ENCODE peak calls at places on chromosome 12, in six cellular contexts. X is BJ; N is CD8-positive, alpha-beta memory T cell; Q is AG04449; Y is GM23338; H is mammary epithelial cell. T is an unnamed sample.

GRCh38 chr12:106085213-106085612 is 53.5 kb downstream of the NUAK1 start:
- DNase-seq in X (no peak), N (no peak), Q (no peak), Y (no peak), H (no peak), T (no peak)

GRCh38 chr12:108838194-108839010 is 19.0 kb downstream of the SSH1 start:
- DNase-seq in X (peak; percentile 100), N (peak; percentile 80), Q (peak; percentile 100), Y (peak; percentile 61), H (peak; percentile 99), T (peak; percentile 100)

GRCh38 chr12:42887657-42888056 is 298.1 kb upstream of the PRICKLE1 start:
- DNase-seq in X (no peak), N (no peak), Q (no peak), Y (no peak), H (no peak), T (no peak)

GRCh38 chr12:66164349-66164821 is 5.4 kb downstream of the TMBIM4 start:
- DNase-seq in X (no peak), N (no peak), Q (peak; percentile 10), Y (no peak), H (no peak), T (peak; percentile 18)

GRCh38 chr12:96883571-96883970 is 23.5 kb upstream of the NEDD1 start:
- DNase-seq in X (no peak), N (no peak), Q (no peak), Y (no peak), H (no peak), T (no peak)

GRCh38 chr12:128830505-128830893 is 6.7 kb upstream of the SLC15A4 start:
- DNase-seq in X (no peak), N (no peak), Q (no peak), Y (no peak), H (no peak), T (no peak)

GRCh38 chr12:114954626-114955025 is 270.7 kb upstream of the TBX3 start:
- DNase-seq in X (no peak), N (no peak), Q (no peak), Y (no peak), H (peak; percentile 5), T (no peak)

GRCh38 chr12:118304093-118304492 is 68.6 kb downstream of the TAOK3 start:
- DNase-seq in X (no peak), N (no peak), Q (no peak), Y (no peak), H (no peak), T (no peak)

GRCh38 chr12:52139579-52140062 is 52.2 kb downstream of the KRT80 start:
- DNase-seq in X (no peak), N (peak; percentile 49), Q (no peak), Y (peak; percentile 86), H (peak; percentile 53), T (no peak)

GRCh38 chr12:57603758-57604453 is 718 bp upstream of the DTX3 start:
- DNase-seq in X (peak; percentile 38), N (no peak), Q (no peak), Y (peak; percentile 75), H (peak; percentile 67), T (no peak)

GRCh38 chr12:3544296-3544965 is 53.4 kb downstream of the PRMT8 start:
- DNase-seq in X (no peak), N (no peak), Q (no peak), Y (no peak), H (no peak), T (no peak)

GRCh38 chr12:8566525-8566924 is 25.8 kb upstream of the CLEC4E start:
- DNase-seq in X (no peak), N (no peak), Q (no peak), Y (no peak), H (no peak), T (no peak)

GRCh38 chr12:116528067-116528466 is 31.1 kb upstream of the MAP1LC3B2 start:
- DNase-seq in X (no peak), N (no peak), Q (no peak), Y (no peak), H (peak; percentile 87), T (no peak)

GRCh38 chr12:109772622-109773321 is 59.1 kb downstream of the FAM222A start:
- DNase-seq in X (no peak), N (no peak), Q (no peak), Y (no peak), H (no peak), T (no peak)

GRCh38 chr12:575948-576612 is 87.2 kb downstream of the NINJ2 start:
- DNase-seq in X (no peak), N (peak; percentile 82), Q (no peak), Y (peak; percentile 79), H (peak; percentile 64), T (peak; percentile 37)

GRCh38 chr12:116520801-116521471 is 38.2 kb upstream of the MAP1LC3B2 start:
- DNase-seq in X (no peak), N (no peak), Q (no peak), Y (no peak), H (peak; percentile 73), T (peak; percentile 31)

GRCh38 chr12:125124320-125124966 is 59.2 kb downstream of the AACS start:
- DNase-seq in X (no peak), N (no peak), Q (no peak), Y (no peak), H (peak; percentile 17), T (no peak)

GRCh38 chr12:119868992-119869391 is 8.1 kb downstream of the CIT start:
- DNase-seq in X (no peak), N (no peak), Q (no peak), Y (no peak), H (peak; percentile 57), T (no peak)

GRCh38 chr12:131609762-131610161 is 101.1 kb upstream of the SFSWAP start:
- DNase-seq in X (no peak), N (no peak), Q (no peak), Y (no peak), H (no peak), T (no peak)

GRCh38 chr12:52628841-52629240 is 10.5 kb upstream of the KRT73 start:
- DNase-seq in X (no peak), N (no peak), Q (no peak), Y (no peak), H (no peak), T (no peak)

GRCh38 chr12:3551976-3552725 is 61.1 kb downstream of the PRMT8 start:
- DNase-seq in X (no peak), N (no peak), Q (no peak), Y (no peak), H (no peak), T (no peak)

GRCh38 chr12:92859650-92860386 is 69.3 kb downstream of the EEA1 start:
- DNase-seq in X (no peak), N (no peak), Q (no peak), Y (no peak), H (no peak), T (no peak)

GRCh38 chr12:4140607-4141301 is 132.8 kb upstream of the CCND2 start:
- DNase-seq in X (no peak), N (no peak), Q (no peak), Y (no peak), H (no peak), T (no peak)

GRCh38 chr12:123942277-123942653 is 30.4 kb downstream of the CCDC92 start:
- DNase-seq in X (peak; percentile 24), N (no peak), Q (peak; percentile 92), Y (no peak), H (peak; percentile 9), T (peak; percentile 86)

GRCh38 chr12:64385468-64385867 is 5.1 kb downstream of the C12orf56 start:
- DNase-seq in X (no peak), N (no peak), Q (no peak), Y (no peak), H (peak; percentile 82), T (no peak)

GRCh38 chr12:19140381-19141236 is 11.1 kb downstream of the PLEKHA5 start:
- DNase-seq in X (no peak), N (no peak), Q (no peak), Y (peak; percentile 25), H (no peak), T (no peak)

GRCh38 chr12:120710805-120711296 is 593 bp downstream of the UNC119B start:
- DNase-seq in X (no peak), N (peak; percentile 54), Q (no peak), Y (peak; percentile 60), H (peak; percentile 11), T (no peak)

GRCh38 chr12:51160814-51161459 is 12.0 kb downstream of the TFCP2 start:
- DNase-seq in X (no peak), N (no peak), Q (no peak), Y (no peak), H (no peak), T (peak; percentile 52)

GRCh38 chr12:95385246-95385645 is 88.7 kb upstream of the METAP2 start:
- DNase-seq in X (no peak), N (no peak), Q (no peak), Y (peak; percentile 12), H (peak; percentile 14), T (peak; percentile 67)
- H3K4me3 ChIP-seq in X (peak overlapping the region; percentile 33), N (no peak overlapping the region), Q (no peak overlapping the region), Y (no peak overlapping the region), H (peak overlapping the region; percentile 4), T (peak overlapping the region; percentile 39)

DNA sequence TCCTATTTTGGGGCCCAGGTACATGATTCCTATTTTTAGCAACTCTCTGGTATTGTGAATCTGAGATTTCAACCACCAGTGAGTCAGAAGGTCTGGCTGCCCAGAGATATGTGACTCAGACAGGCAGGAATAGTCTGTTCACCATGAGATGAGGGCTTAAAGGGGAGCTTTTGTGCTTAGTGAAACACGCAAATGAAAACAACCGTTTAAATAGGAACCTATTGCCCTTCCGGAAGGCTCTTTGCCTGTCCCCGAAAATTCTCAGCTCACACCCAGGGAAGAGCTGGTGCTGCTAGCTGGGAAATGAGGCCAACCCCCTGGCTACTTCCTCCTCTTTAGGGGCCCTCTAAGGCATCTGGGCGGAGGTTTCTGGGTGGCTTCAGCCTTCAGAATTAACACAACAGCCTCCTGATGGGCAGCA is 283.6 kb downstream of the CACNA1C start:
- DNase-seq in X (peak; percentile 91), N (no peak), Q (peak; percentile 87), Y (no peak), H (peak; percentile 95), T (peak; percentile 86)
- H3K4me3 ChIP-seq in X (no peak overlapping the region), N (no peak overlapping the region), Q (no peak overlapping the region), Y (no peak overlapping the region), H (no peak overlapping the region), T (no peak overlapping the region)

DNA sequence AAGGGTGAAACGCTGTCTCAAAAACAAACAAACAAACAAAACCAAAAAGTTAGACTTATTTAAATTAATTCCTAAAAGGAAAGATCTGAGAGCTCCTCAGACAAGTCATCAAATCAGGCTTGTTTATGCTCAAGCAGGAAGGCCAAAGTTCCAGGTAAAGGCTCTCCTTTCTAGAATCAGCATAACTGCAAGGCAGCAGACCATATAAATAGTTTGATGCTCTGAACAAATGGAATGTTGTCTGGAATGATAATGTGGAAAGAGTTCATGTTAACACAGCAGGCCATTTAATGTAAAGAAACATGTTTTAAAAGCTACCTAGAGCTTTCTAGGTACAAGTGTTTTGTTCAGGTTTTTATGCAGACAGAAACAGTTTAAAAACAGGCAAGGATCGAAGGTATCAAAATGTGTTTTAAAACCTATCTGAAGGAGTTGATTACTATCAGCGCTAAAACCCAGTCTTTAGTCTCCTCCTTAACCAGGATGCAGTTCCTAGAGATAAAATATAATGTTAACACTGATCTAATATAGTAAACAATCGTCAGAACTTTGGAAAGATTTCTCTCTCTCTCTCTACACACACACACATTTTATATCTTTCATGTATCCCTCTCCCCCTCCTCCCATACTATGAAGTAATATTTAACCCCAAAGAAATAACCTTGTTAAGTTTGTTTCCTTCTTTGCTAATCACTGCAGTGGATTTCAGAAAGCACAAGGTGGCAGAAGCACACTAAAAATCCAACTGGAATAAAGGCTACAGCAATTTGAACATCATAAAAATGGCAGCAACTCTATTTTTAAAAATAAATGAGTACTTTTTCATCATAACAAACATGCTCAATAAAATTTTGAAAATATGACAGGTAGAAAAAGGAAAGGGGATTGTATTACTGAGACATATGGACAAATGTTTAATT is 135.5 kb downstream of the PAWR start:
- DNase-seq in X (no peak), N (no peak), Q (no peak), Y (peak; percentile 44), H (peak; percentile 28), T (peak; percentile 36)
- H3K4me3 ChIP-seq in X (no peak overlapping the region), N (no peak overlapping the region), Q (no peak overlapping the region), Y (no peak overlapping the region), H (no peak overlapping the region), T (no peak overlapping the region)

GRCh38 chr12:9667403-9667802 is 2.1 kb upstream of the CLEC2D start:
- DNase-seq in X (no peak), N (no peak), Q (no peak), Y (no peak), H (no peak), T (no peak)
- H3K4me3 ChIP-seq in X (no peak overlapping the region), N (peak overlapping the region; percentile 66), Q (no peak overlapping the region), Y (no peak overlapping the region), H (no peak overlapping the region), T (no peak overlapping the region)